ENCODE peak calls at places on chromosomes 16 and 17, in nine cellular contexts. Y is stomach; D is CD4-positive, alpha-beta memory T cell; L is neural progenitor cell; G is OCI-LY7; V is SK-N-SH; X is neuronal stem cell; F is lung; T is H1. M is an unnamed sample.

GRCh38 chr16:57435838-57436237 is 11.3 kb downstream of the CIAPIN1 start:
- DNase-seq in Y (peak; percentile 20), D (no peak), L (no peak), G (no peak), V (no peak), X (no peak), F (no peak), T (no peak), M (no peak)

GRCh38 chr17:81488276-81488860 is 24.2 kb downstream of the ACTG1 start:
- DNase-seq in Y (no peak), D (no peak), L (no peak), G (peak; percentile 45), V (no peak), X (no peak), F (no peak), T (no peak), M (no peak)

GRCh38 chr16:58615280-58615679 is 14.3 kb downstream of the CNOT1 start:
- DNase-seq in Y (no peak), D (no peak), L (no peak), G (no peak), V (no peak), X (no peak), F (no peak), T (no peak), M (no peak)

GRCh38 chr17:33750943-33751701 is 458.0 kb upstream of the ASIC2 start:
- DNase-seq in Y (peak; percentile 70), D (peak; percentile 49), L (peak; percentile 79), G (peak; percentile 60), V (peak; percentile 74), X (peak; percentile 70), F (peak; percentile 65), T (peak; percentile 47), M (peak; percentile 58)

GRCh38 chr16:67441289-67441753 is 10.4 kb downstream of the HSD11B2 start:
- DNase-seq in Y (peak; percentile 98), D (no peak), L (no peak), G (no peak), V (no peak), X (no peak), F (peak; percentile 79), T (no peak), M (peak; percentile 63)

GRCh38 chr17:62827722-62828498 is 19.8 kb upstream of the MARCHF10 start:
- DNase-seq in Y (no peak), D (no peak), L (peak; percentile 21), G (no peak), V (peak; percentile 65), X (no peak), F (no peak), T (no peak), M (no peak)

GRCh38 chr17:77090476-77090875 is 50.3 kb upstream of the SEC14L1 start:
- DNase-seq in Y (no peak), D (no peak), L (no peak), G (peak; percentile 60), V (no peak), X (no peak), F (no peak), T (no peak), M (no peak)

GRCh38 chr17:6577686-6578263 is 21.4 kb upstream of the PITPNM3 start:
- DNase-seq in Y (no peak), D (no peak), L (no peak), G (no peak), V (no peak), X (no peak), F (no peak), T (no peak), M (no peak)

GRCh38 chr16:75570351-75571104 is 4.3 kb downstream of the GABARAPL2 start:
- DNase-seq in Y (no peak), D (no peak), L (no peak), G (peak; percentile 17), V (no peak), X (no peak), F (no peak), T (no peak), M (no peak)

GRCh38 chr17:34665150-34665802 is 85.9 kb downstream of the TMEM132E start:
- DNase-seq in Y (no peak), D (peak; percentile 7), L (no peak), G (peak; percentile 3), V (peak; percentile 50), X (no peak), F (no peak), T (no peak), M (no peak)

GRCh38 chr16:47787695-47788094 is 326.6 kb downstream of the PHKB start:
- DNase-seq in Y (no peak), D (no peak), L (peak; percentile 65), G (no peak), V (no peak), X (peak; percentile 39), F (no peak), T (no peak), M (no peak)

GRCh38 chr16:69435977-69436729 is 11.7 kb downstream of the CYB5B start:
- DNase-seq in Y (peak; percentile 43), D (no peak), L (no peak), G (peak; percentile 7), V (no peak), X (no peak), F (no peak), T (no peak), M (no peak)

GRCh38 chr17:36934759-36935630 is 2.3 kb upstream of the LHX1 start:
- DNase-seq in Y (no peak), D (peak; percentile 32), L (peak; percentile 85), G (no peak), V (peak; percentile 84), X (no peak), F (no peak), T (no peak), M (no peak)

GRCh38 chr16:11359370-11359769 is 14.1 kb downstream of the RMI2 start:
- DNase-seq in Y (no peak), D (no peak), L (no peak), G (no peak), V (no peak), X (no peak), F (peak; percentile 57), T (no peak), M (no peak)

GRCh38 chr16:57534337-57534880 is 2.0 kb downstream of the CCDC102A start:
- DNase-seq in Y (no peak), D (no peak), L (no peak), G (no peak), V (no peak), X (no peak), F (no peak), T (no peak), M (peak; percentile 2)

GRCh38 chr16:88196471-88197400 is 186.0 kb upstream of the ZNF469 start:
- DNase-seq in Y (no peak), D (no peak), L (no peak), G (no peak), V (no peak), X (no peak), F (no peak), T (no peak), M (no peak)

GRCh38 chr16:87582221-87582965 is 19.9 kb upstream of the JPH3 start:
- DNase-seq in Y (no peak), D (no peak), L (peak; percentile 35), G (no peak), V (peak; percentile 48), X (no peak), F (no peak), T (no peak), M (peak; percentile 73)

GRCh38 chr16:81060576-81061306 is 16.3 kb downstream of the C16orf46 start:
- DNase-seq in Y (no peak), D (no peak), L (no peak), G (no peak), V (no peak), X (no peak), F (no peak), T (no peak), M (no peak)

GRCh38 chr16:58842156-58842555 is 108.0 kb upstream of the GOT2 start:
- DNase-seq in Y (no peak), D (no peak), L (no peak), G (no peak), V (no peak), X (no peak), F (no peak), T (no peak), M (no peak)

GRCh38 chr16:875182-876040 is 74.9 kb upstream of the GNG13 start:
- DNase-seq in Y (no peak), D (no peak), L (no peak), G (no peak), V (no peak), X (no peak), F (no peak), T (no peak), M (peak; percentile 8)

GRCh38 chr17:75326587-75326955 is 37.3 kb upstream of the SLC25A19 start:
- DNase-seq in Y (no peak), D (no peak), L (no peak), G (no peak), V (no peak), X (no peak), F (no peak), T (no peak), M (no peak)

GRCh38 chr16:2752850-2753522 is 548 bp downstream of the SRRM2 start:
- DNase-seq in Y (peak; percentile 86), D (no peak), L (peak; percentile 95), G (peak; percentile 79), V (peak; percentile 94), X (no peak), F (no peak), T (no peak), M (peak; percentile 86)

GRCh38 chr16:84532299-84532724 is 27.9 kb upstream of the MEAK7 start:
- DNase-seq in Y (no peak), D (no peak), L (peak; percentile 90), G (no peak), V (no peak), X (peak; percentile 85), F (peak; percentile 47), T (peak; percentile 87), M (peak; percentile 56)
- H3K4me3 ChIP-seq in Y (no peak overlapping the region), D (no peak overlapping the region), L (no peak overlapping the region), G (no peak overlapping the region), V (no peak overlapping the region), X (no peak overlapping the region), F (no peak overlapping the region), T (no peak overlapping the region), M (no peak overlapping the region)

GRCh38 chr17:45111838-45112237 is 20.5 kb downstream of the PLCD3 start:
- DNase-seq in Y (no peak), D (no peak), L (no peak), G (peak; percentile 24), V (no peak), X (no peak), F (no peak), T (no peak), M (no peak)
- H3K27ac ChIP-seq in Y (no peak overlapping the region), D (no peak overlapping the region), L (no peak overlapping the region), G (no peak overlapping the region), V (no peak overlapping the region), X (no peak overlapping the region), F (no peak overlapping the region), T (no peak overlapping the region), M (peak overlapping the region; percentile 91)

DNA sequence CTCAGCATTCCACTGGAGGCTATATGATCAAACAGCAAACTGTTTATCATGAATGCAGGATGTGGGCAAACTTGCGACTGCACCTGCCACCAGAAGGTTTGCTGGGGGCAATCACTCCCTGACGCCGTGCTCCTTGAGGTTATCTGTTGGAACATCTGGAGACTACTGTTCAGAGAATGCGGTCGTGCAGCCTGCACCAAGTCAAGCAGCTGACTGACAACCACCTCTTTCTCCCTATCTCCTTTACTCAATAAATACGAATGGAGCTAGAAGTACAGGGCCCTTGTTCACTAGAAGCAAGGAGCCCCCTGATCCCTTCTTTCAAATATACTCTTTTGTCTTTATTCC is 2101.2 kb downstream of the TP53TG3F start:
- DNase-seq in Y (no peak), D (no peak), L (no peak), G (no peak), V (no peak), X (no peak), F (no peak), T (no peak), M (no peak)
- H3K9me3 ChIP-seq in Y (no peaks in the 10 kb centered on the region), D (peaks cover 11% of the 10 kb centered on the region), L (peaks cover 20% of the 10 kb centered on the region), G (no peaks in the 10 kb centered on the region), V (no peaks in the 10 kb centered on the region), X (no peaks in the 10 kb centered on the region), F (peaks cover 7% of the 10 kb centered on the region), T (peaks cover 95% of the 10 kb centered on the region), M (no peaks in the 10 kb centered on the region)

GRCh38 chr17:18182978-18183333 is 672 bp upstream of the ALKBH5 start:
- DNase-seq in Y (peak; percentile 78), D (no peak), L (no peak), G (peak; percentile 85), V (peak; percentile 83), X (no peak), F (peak; percentile 90), T (no peak), M (peak; percentile 88)
- H3K4me3 ChIP-seq in Y (peak overlapping the region; percentile 95), D (peak overlapping the region; percentile 95), L (peak overlapping the region; percentile 72), G (peak overlapping the region; percentile 84), V (peak overlapping the region; percentile 84), X (peak overlapping the region; percentile 80), F (peak overlapping the region; percentile 51), T (peak overlapping the region; percentile 83), M (peak overlapping the region; percentile 88)

M was measured in heart right ventricle.